ENCODE peak calls at places on chromosomes 11 and 22, in four cellular contexts. D, Z, A and V are unnamed samples.

GRCh38 chr11:10930961-10931760 is 73.3 kb upstream of the ZBED5 start:
- DNase-seq in Z (peak), D (peak), A (peak), V (no peak)

GRCh38 chr11:79807506-79807905 is 366.7 kb upstream of the TENM4 start:
- DNase-seq in Z (no peak), A (no peak), D (no peak), V (no peak)

GRCh38 chr11:68116892-68117435 is 4.2 kb downstream of the CHKA start:
- DNase-seq in Z (no peak), A (no peak), D (no peak), V (no peak)

GRCh38 chr11:18352581-18352980 is 30.2 kb downstream of the GTF2H1 start:
- DNase-seq in A (no peak), D (no peak), Z (no peak), V (no peak)

GRCh38 chr11:83112886-83113285 is 41.2 kb upstream of the RAB30 start:
- DNase-seq in A (no peak), Z (no peak), D (no peak), V (no peak)

GRCh38 chr22:45888221-45889092 is 88.5 kb downstream of the WNT7B start:
- DNase-seq in D (no peak), Z (no peak), A (no peak), V (no peak)

GRCh38 chr11:79794484-79795393 is 353.9 kb upstream of the TENM4 start:
- DNase-seq in Z (no peak), D (peak), A (no peak), V (no peak)

GRCh38 chr22:48715511-48715910 is 1112.2 kb downstream of the BRD1 start:
- DNase-seq in Z (no peak), D (no peak), A (no peak), V (no peak)

GRCh38 chr11:36073411-36074203 is 129.7 kb downstream of the LDLRAD3 start:
- DNase-seq in D (peak), A (no peak), Z (no peak), V (no peak)

GRCh38 chr11:12177739-12178338 is 67.4 kb downstream of the MICAL2 start:
- DNase-seq in D (no peak), Z (no peak), A (no peak), V (no peak)

GRCh38 chr11:66818231-66818955 is 24.8 kb upstream of the RCE1 start:
- DNase-seq in D (no peak), Z (no peak), A (no peak), V (no peak)

GRCh38 chr11:122523841-122524531 is 131.5 kb upstream of the UBASH3B start:
- DNase-seq in Z (no peak), D (peak), A (no peak), V (no peak)

GRCh38 chr22:24460418-24461089 is 33.2 kb downstream of the ADORA2A start:
- DNase-seq in D (no peak), Z (no peak), A (no peak), V (no peak)

GRCh38 chr22:32764330-32765116 is 37.0 kb upstream of the TIMP3 start:
- DNase-seq in D (no peak), Z (no peak), A (no peak), V (peak)

GRCh38 chr11:11149671-11150459 is 203.2 kb downstream of the CSNK2A3 start:
- DNase-seq in A (no peak), Z (no peak), D (no peak), V (no peak)